ENCODE peak calls at places on chromosomes 16 and 17, in seven cellular contexts. M is MM.1S, T is fibroblast of lung, E is NB4, F is HepG2, R is neural progenitor cell, I is H1. J is an unnamed sample.

GRCh38 chr17:60442271-60443201 is 20.2 kb downstream of the CHCT1 start:
- DNase-seq in M (no peak), T (peak), E (no peak), F (peak), R (no peak), I (no peak), J (peak)

GRCh38 chr16:70770968-70771552 is 29.9 kb downstream of the VAC14 start:
- DNase-seq in M (no peak), T (peak), E (peak), F (peak), R (peak), I (no peak), J (peak)

GRCh38 chr17:71668807-71669206 is 452.0 kb upstream of the SOX9 start:
- DNase-seq in M (no peak), T (no peak), E (no peak), F (no peak), R (no peak), I (no peak), J (no peak)

GRCh38 chr17:36994438-36994837 is 45.7 kb downstream of the AATF start:
- DNase-seq in M (no peak), T (no peak), E (no peak), F (no peak), R (no peak), I (no peak), J (peak)

GRCh38 chr16:1788708-1789100 is 4.8 kb downstream of the IGFALS start:
- DNase-seq in M (no peak), T (no peak), E (no peak), F (no peak), R (no peak), I (no peak), J (no peak)

GRCh38 chr17:46751425-46751824 is 67.1 kb downstream of the WNT3 start:
- DNase-seq in M (no peak), T (no peak), E (no peak), F (no peak), R (no peak), I (no peak), J (no peak)

GRCh38 chr16:84253173-84253572 is 13.4 kb upstream of the KCNG4 start:
- DNase-seq in M (no peak), T (no peak), E (no peak), F (no peak), R (no peak), I (no peak), J (no peak)

GRCh38 chr16:75702247-75702646 is 986 bp upstream of the DUXB start:
- DNase-seq in M (no peak), T (no peak), E (peak), F (peak), R (no peak), I (no peak), J (no peak)

GRCh38 chr16:6483634-6484033 is 849.0 kb upstream of the RBFOX1 start:
- DNase-seq in M (no peak), T (no peak), E (no peak), F (no peak), R (peak), I (no peak), J (no peak)

GRCh38 chr17:80413771-80414507 is 1.0 kb upstream of the ENDOV start:
- DNase-seq in M (no peak), T (no peak), E (no peak), F (no peak), R (no peak), I (no peak), J (no peak)

GRCh38 chr17:21246698-21247097 is 6.5 kb downstream of the NATD1 start:
- DNase-seq in M (no peak), T (no peak), E (no peak), F (no peak), R (no peak), I (no peak), J (no peak)

GRCh38 chr17:68019675-68020450 is 15.7 kb upstream of the KPNA2 start:
- DNase-seq in M (peak), T (peak), E (peak), F (peak), R (peak), I (peak), J (peak)
- TF ChIP-seq CTCF in M (peak), T (peak), E (no peak), F (peak), R (peak), I (peak), J (peak)

DNA sequence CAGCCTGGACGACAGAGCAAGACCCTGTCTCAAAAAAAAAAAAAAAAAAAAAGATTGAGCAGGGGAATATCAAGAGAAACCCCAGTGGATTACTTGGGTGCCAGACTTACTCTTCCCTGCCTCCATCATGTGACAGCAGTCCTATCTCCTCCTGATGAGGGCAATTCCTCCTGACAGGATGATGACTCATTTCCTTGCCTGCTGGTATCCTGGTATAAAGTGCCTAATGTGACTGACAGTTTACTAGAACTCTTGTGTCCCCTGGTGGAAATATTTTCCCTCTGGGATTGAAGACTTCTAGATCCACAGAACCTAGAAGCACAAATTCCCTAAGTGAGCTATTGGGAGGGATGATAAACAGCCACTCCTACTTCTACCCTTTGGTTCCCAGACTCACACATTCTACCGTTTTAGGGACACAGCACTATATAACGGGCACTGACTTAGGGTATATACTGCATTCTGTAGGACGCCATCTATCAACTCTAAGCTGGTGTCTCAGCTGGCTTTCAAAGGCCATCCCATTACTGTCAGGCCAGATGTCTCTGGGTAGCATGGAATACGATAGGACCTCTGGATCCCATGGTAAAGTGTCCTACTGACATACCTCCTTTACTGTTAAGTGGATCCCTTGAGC is 114.6 kb upstream of the MED13 start:
- DNase-seq in M (no peak), T (peak), E (peak), F (peak), R (no peak), I (no peak), J (peak)
- TF ChIP-seq CTCF in M (no peak), T (no peak), E (no peak), F (no peak), R (no peak), I (no peak), J (no peak)

DNA sequence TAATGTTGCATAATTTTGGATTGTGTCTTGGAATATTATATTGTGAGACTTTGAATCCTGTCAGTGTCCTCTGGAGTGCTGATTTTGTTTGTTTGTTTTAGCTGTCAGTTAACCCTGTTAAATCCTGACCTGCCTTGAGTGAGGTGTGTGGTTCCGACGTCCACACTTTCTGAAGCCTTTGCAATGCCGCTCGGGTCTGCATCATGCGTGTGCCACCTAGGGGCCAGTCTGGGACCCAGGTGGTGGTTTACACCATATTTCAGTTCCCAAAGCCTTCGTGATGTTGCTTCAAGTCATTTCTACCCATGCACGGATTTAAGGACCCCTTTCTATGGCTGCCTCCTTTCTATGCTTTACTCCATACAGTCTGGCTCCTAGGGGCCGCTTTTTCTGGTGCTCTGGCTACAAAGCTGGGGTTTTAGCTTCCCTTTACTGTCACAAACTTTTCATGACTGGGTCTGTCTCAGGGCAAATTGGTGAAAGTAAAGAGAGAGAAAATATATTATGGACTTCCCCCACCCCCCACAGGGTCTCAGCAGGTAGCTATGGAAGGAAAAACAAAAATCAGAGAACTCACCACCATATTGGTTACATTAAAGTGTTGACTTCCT is 11.4 kb upstream of the OR4D1 start:
- DNase-seq in M (no peak), T (no peak), E (no peak), F (peak), R (peak), I (no peak), J (no peak)
- TF ChIP-seq CTCF in M (peak), T (peak), E (no peak), F (peak), R (peak), I (peak), J (peak)

GRCh38 chr16:24689128-24689527 is 40.3 kb upstream of the TNRC6A start:
- DNase-seq in M (no peak), T (peak), E (peak), F (peak), R (peak), I (no peak), J (peak)
- TF ChIP-seq CTCF in M (peak), T (peak), E (peak), F (peak), R (peak), I (peak), J (peak)

DNA sequence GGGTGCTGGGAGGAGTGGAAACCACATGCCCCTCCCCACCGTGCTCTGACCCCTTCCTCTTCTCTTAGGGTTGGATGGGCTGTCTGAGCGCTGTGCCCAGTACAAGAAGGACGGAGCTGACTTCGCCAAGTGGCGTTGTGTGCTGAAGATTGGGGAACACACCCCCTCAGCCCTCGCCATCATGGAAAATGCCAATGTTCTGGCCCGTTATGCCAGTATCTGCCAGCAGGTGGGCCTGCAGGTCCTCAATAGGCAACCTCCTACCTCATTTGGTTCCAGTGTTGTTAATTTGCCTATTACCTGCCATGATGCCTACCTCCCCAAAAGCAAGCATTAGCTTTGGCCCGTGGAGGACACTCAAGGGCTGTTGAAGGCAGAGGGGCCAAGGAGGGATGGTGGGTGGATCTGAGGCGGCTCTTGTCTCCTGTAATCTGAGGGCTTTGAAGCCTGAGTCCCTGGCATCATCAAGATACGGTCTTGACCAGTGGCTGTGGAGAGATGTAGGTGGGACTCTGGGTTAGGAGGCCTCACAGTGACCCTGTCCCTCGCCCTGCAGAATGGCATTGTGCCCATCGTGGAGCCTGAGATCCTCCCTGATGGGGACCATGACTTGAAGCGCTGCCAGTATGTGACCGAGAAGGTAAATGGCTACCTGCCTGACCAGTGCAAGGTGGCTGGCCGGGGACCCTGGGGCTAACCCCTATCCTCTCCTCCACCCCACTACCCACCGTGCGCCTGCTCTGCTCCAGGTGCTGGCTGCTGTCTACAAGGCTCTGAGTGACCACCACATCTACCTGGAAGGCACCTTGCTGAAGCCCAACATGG is 3.4 kb downstream of the ALDOA start:
- DNase-seq in M (peak), T (no peak), E (peak), F (peak), R (peak), I (no peak), J (peak)
- TF ChIP-seq CTCF in M (peak), T (peak), E (peak), F (peak), R (peak), I (peak), J (peak)

GRCh38 chr17:47789611-47790520 is 31.7 kb downstream of the OSBPL7 start:
- DNase-seq in M (peak), T (peak), E (no peak), F (no peak), R (peak), I (peak), J (peak)
- TF ChIP-seq CTCF in M (peak), T (peak), E (no peak), F (peak), R (peak), I (peak), J (peak)

J was measured in HFFc6.